ENCODE peak calls at places on chromosomes 4 and X, in seven cellular contexts. Y, B, G, C, N, O and M are unnamed samples.

GRCh38 chr4:77833158-77833724 is 14.1 kb upstream of the CNOT6L start:
- DNase-seq in Y (no peak), N (no peak), O (no peak), B (no peak), C (no peak), G (no peak), M (no peak)

GRCh38 chrX:39910651-39911050 is 187.1 kb downstream of the BCOR start:
- DNase-seq in N (no peak), B (no peak), Y (no peak), G (no peak), O (no peak), C (no peak), M (no peak)

GRCh38 chr4:156109943-156110925 is 156.6 kb upstream of the CTSO start:
- DNase-seq in O (peak), B (peak), G (no peak), N (peak), Y (no peak), C (no peak), M (no peak)

GRCh38 chr4:120071192-120071795 is 4.6 kb upstream of the MAD2L1 start:
- DNase-seq in O (peak), G (peak), C (peak), N (peak), Y (no peak), B (peak), M (peak)

GRCh38 chr4:129153700-129154099 is 57.7 kb downstream of the C4orf33 start:
- DNase-seq in O (no peak), G (no peak), Y (no peak), B (no peak), C (no peak), N (no peak), M (no peak)

GRCh38 chr4:53196872-53197759 is 168.7 kb downstream of the SCFD2 start:
- DNase-seq in G (peak), C (peak), Y (no peak), N (peak), B (peak), O (peak), M (peak)

GRCh38 chr4:99811850-99812249 is 4.8 kb upstream of the DAPP1 start:
- DNase-seq in B (no peak), N (no peak), G (peak), Y (no peak), O (peak), C (peak), M (peak)

GRCh38 chrX:1153940-1154339 is 58.5 kb downstream of the CRLF2 start:
- DNase-seq in G (no peak), Y (no peak), B (no peak), C (no peak), N (no peak), O (no peak), M (no peak)

GRCh38 chrX:119475389-119476101 is 7.3 kb downstream of the SLC25A5 start:
- DNase-seq in G (no peak), N (no peak), C (no peak), O (no peak), B (no peak), Y (no peak), M (no peak)

GRCh38 chr4:159655547-159655946 is 552.7 kb downstream of the RAPGEF2 start:
- DNase-seq in G (no peak), B (no peak), O (peak), N (peak), Y (no peak), C (no peak), M (no peak)

GRCh38 chr4:103108547-103108946 is 8.9 kb upstream of the BDH2 start:
- DNase-seq in N (no peak), Y (no peak), C (no peak), B (no peak), G (no peak), O (no peak), M (no peak)

GRCh38 chrX:111505783-111506182 is 5.7 kb upstream of the SERTM2 start:
- DNase-seq in C (no peak), O (no peak), B (no peak), G (no peak), Y (no peak), N (no peak), M (no peak)

GRCh38 chr4:6259886-6260285 is 9.8 kb upstream of the WFS1 start:
- DNase-seq in O (no peak), N (no peak), B (no peak), C (no peak), Y (peak), G (no peak), M (no peak)

GRCh38 chr4:179465131-179465797 is 2023.0 kb upstream of the AGA start:
- DNase-seq in Y (no peak), B (no peak), G (peak), N (no peak), O (peak), C (peak), M (no peak)

GRCh38 chr4:38189445-38189844 is 229.2 kb downstream of the PTTG2 start:
- DNase-seq in G (no peak), O (peak), N (peak), C (peak), B (peak), Y (no peak), M (no peak)

GRCh38 chr4:138864961-138865720 is 150.4 kb upstream of the NOCT start:
- DNase-seq in C (no peak), B (no peak), O (no peak), N (no peak), G (no peak), Y (no peak), M (no peak)

GRCh38 chr4:71559957-71560541 is 221.2 kb downstream of the SLC4A4 start:
- DNase-seq in O (peak), Y (no peak), C (peak), N (no peak), B (no peak), G (no peak), M (peak)

GRCh38 chr4:184845367-184846011 is 19.7 kb upstream of the ACSL1 start:
- DNase-seq in Y (no peak), B (no peak), N (peak), O (peak), G (no peak), C (peak), M (no peak)

GRCh38 chr4:153127773-153128494 is 76.3 kb upstream of the TRIM2 start:
- DNase-seq in Y (peak), B (peak), C (peak), G (peak), N (no peak), O (peak), M (peak)
- H3K4me3 ChIP-seq in Y (peak), B (no peak), C (peak), G (peak), N (peak), O (peak), M (no peak)

DNA sequence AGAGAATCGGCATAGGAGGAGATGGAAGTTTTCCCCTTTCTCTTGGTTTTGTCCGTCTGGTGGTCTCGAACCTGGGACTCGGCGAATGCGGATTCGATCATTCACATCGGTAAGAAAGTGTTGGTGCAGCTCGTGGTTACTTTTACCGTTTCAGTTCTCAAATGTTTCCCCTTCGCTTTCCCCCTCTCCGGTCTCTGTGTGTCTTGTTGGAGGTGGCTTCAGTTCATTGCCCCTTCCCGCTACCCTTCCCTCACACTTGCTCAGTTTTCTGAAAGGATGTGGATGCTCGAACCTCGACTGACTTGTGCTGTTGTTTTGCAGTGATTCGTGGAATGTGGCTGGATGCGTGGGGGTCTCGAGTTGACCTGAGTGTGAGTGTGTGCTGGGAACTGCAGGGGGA is 870 bp downstream of the GRID2 start:
- DNase-seq in Y (no peak), B (no peak), G (peak), N (no peak), C (peak), O (peak), M (peak)
- H3K4me3 ChIP-seq in Y (no peak), B (peak), G (peak), N (peak), C (peak), O (no peak), M (peak)

DNA sequence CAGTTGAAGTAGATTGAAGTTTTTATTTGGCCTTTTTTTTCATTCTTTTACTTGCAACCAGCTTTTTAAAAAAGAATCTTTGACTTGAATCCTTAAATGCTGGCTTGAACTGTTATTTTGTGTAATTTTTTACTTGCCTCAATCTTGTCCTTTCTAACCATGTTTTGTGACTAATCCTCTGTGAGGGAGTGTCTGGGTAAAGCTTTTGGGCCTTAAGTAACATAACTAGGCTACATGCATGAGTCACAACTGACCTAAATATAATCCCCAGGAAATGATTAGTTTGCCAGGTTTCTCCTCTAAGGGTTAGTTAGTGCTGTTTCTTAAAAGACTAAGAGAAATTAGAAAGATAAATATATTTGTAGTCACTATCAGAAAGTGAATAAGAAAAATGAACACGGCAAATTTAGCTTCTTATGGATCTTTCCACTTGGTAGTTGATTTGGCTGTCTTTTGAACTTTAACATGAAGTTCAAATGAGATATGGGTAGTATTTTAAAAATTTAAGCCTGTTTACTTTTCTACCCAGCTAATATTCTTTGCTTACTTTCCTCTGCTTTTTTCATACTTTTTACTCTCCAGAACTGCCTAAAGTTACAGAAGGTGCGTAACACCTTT is 13.0 kb downstream of the EXOC1 start:
- DNase-seq in B (no peak), O (peak), C (peak), Y (no peak), N (peak), G (no peak), M (no peak)
- H3K4me3 ChIP-seq in B (no peak), O (no peak), C (no peak), Y (no peak), N (no peak), G (no peak), M (no peak)

DNA sequence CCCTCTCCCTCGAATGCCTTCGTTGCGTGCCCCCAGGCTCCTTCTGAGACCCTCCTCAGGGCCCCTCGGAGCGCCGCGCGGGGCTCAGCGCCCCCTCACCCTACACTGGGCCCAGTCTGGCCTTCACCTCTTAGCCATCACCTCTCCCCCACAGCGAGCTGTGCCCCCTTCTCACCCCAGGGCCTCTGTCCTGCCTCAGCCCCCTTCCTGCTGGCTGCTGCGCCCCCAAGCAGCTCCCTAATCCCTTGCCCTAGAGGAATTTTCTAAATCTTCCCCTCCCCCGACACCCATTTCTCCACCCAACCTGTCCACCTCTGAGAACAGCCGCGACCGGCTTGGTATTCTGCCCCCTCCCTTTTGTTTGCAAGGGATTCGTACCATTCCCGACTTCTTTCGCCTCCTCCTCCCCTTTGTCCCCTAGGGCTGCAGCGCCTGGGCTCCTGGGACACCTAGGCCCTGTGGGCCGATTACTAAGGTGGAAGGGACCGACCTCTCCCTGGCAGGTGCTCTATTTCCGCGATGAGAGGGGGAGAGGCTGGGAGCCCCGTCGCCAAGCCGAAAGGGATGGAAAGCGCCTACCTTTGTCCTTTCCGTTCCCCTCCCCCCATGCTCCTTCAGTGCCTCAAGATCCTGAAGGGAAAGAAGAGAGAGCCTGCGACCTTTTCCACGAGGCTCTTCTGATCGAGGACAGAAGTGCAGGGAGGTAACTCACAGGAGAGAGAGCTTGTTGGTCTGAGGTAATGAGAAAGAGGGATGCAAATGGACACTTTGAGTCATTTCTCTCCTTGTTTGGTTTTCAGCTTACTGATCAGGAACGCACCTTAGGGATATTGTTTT is 10.9 kb downstream of the DLG3 start:
- DNase-seq in G (peak), B (no peak), C (no peak), O (no peak), Y (no peak), N (no peak), M (no peak)
- H3K4me3 ChIP-seq in G (peak), B (peak), C (peak), O (peak), Y (peak), N (peak), M (peak)

GRCh38 chr4:152540293-152540674 is 4.4 kb upstream of the FBXW7 start:
- DNase-seq in G (peak), Y (no peak), N (no peak), C (no peak), B (no peak), O (peak), M (no peak)
- H3K4me3 ChIP-seq in G (no peak), Y (no peak), N (no peak), C (no peak), B (no peak), O (no peak), M (no peak)